ENCODE peak calls at places on chromosomes 11 and 22, in four cellular contexts. Z, O, E and F are unnamed samples.

GRCh38 chr11:72673943-72674828 is at the start of gene PDE2A:
- DNase-seq in Z (no peak), O (no peak), E (no peak), F (no peak)

GRCh38 chr22:38135133-38135706 is 24.7 kb upstream of the BAIAP2L2 start:
- DNase-seq in Z (peak), O (peak), E (peak), F (peak)

GRCh38 chr22:26610072-26610958 is 7.5 kb downstream of the CRYBB1 start:
- DNase-seq in Z (peak), O (peak), E (peak), F (peak)

GRCh38 chr22:42955087-42955630 is 59.8 kb downstream of the PACSIN2 start:
- DNase-seq in Z (no peak), O (no peak), E (peak), F (no peak)

GRCh38 chr11:59965424-59965823 is 1.6 kb downstream of the OOSP4A start:
- DNase-seq in Z (no peak), O (no peak), E (no peak), F (no peak)

GRCh38 chr11:1037506-1038055 is 1.1 kb upstream of the MUC6 start:
- DNase-seq in Z (no peak), O (no peak), E (no peak), F (no peak)

GRCh38 chr11:36264011-36264410 is 25.2 kb downstream of the COMMD9 start:
- DNase-seq in Z (no peak), O (no peak), E (no peak), F (no peak)

GRCh38 chr22:50461979-50462540 is 12.8 kb downstream of the SBF1 start:
- DNase-seq in Z (no peak), O (no peak), E (no peak), F (no peak)

GRCh38 chr22:19888131-19888746 is 33.6 kb upstream of the GNB1L start:
- DNase-seq in Z (no peak), O (no peak), E (no peak), F (no peak)

DNA sequence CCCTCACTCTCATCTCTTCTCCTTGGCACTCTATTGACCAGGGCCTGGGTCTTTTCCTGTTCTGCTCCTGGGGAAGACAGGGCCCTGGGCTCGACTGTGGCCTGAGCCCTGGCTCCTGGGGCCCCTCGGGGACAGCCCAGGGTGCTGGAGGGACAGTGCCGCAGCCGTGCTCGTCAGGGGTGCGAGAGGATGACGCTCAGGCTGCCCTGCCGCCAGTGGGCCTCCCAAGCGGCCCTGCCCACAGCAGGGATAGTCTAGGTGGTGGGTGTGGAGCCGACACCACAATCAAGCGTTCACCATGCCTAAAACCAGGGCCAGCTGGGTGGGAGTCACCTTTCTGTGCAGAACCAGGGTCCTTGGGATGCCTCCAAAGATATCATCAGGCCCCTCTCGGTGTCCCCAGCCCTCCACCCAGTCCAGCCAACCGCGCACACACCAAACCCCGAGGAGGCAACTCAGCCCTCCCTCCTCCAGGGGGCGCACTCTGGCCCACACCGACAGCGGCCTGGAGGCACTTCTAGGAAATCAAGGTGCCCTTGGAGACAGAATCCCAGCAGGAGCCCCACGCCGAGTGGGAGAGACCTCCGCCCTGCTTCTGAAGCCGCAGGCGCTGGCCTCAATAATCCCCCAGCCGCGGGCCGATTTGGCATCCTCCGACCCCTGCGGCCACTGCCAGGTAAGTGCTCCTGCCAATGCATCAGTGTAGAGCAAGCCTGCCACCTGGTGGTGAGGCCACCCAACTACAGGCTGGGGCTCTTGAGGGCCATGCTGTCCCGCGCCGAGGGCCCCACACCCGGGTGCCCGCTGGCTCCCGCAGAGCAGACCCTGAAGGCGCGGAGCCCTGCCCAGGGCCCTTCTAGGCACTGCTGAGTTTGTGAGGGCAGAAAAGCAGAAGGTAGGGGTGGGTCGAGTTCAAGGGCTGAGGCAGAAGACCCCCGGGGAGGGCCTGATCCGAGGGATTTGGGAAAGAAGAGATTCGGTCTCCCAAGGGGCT is 496.4 kb downstream of the BUD13 start:
- DNase-seq in Z (peak), O (peak), E (peak), F (peak)
- H3K4me3 ChIP-seq in Z (no peak), O (no peak), E (no peak), F (no peak)

GRCh38 chr11:12827369-12827768 is 153.1 kb downstream of the TEAD1 start:
- DNase-seq in Z (no peak), O (no peak), E (no peak), F (no peak)
- H3K4me3 ChIP-seq in Z (peak), O (peak), E (peak), F (peak)

DNA sequence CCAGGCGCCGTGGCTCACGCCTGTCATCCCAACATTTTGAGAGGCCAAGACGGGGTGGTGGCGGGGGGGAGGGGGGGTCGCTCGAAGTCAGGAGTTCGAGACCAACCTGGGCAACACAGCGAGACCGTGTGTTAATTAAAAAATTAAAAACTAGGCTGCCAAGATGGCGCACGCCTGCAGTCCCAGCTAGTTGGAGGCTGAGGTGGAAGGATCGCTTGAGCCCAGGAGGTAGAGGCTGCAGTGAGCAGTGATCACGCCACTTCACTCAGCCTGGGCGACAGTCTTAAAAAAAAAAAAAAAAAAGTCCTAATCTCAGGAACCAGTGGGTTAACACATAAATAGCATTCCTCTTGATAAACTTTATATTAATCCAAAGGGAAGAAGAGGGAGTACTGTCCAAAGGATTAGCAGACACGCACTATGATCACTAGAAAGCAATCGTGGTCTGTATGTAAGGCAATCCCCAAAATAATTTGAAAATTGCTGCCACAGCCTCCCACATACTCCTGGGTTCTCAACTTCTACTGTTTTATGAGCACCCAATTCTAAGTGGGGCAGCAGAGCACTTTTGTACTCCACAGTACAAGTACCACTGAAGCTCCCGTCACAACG is 585 bp downstream of the PUS3 start:
- DNase-seq in Z (peak), O (peak), E (peak), F (no peak)
- H3K4me3 ChIP-seq in Z (peak), O (peak), E (peak), F (peak)

GRCh38 chr11:23509821-23510220 is 649.5 kb upstream of the CCDC179 start:
- DNase-seq in Z (no peak), O (no peak), E (no peak), F (no peak)

DNA sequence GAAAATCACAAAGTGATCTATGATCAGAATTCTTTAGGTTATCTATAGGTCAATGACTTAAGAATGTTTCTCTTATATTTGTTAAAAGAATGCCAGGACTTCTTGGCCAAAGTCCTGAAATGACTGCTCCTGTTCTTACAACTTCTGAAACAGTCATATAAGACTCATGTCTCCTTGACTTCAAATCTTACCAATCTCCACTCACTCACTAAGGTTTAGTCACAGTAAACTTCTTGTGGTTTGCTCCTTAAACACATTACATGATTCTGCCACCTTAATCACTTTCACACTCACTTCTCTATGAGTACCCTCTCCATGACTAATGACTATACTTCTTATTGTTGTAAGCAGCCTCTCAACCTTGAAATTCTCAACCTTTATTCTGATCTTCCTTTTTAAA is 648.7 kb upstream of the CCDC179 start:
- DNase-seq in Z (peak), O (peak), E (peak), F (no peak)
- H3K4me3 ChIP-seq in Z (no peak), O (no peak), E (no peak), F (no peak)

GRCh38 chr11:33376331-33377099 is 119.3 kb downstream of the HIPK3 start:
- DNase-seq in Z (no peak), O (peak), E (no peak), F (peak)

GRCh38 chr11:33377100-33377851 is 120.1 kb downstream of the HIPK3 start:
- DNase-seq in Z (peak), O (peak), E (no peak), F (peak)

GRCh38 chr11:33373636-33374035 is 116.5 kb downstream of the HIPK3 start:
- DNase-seq in Z (no peak), O (no peak), E (peak), F (no peak)

GRCh38 chr11:33375688-33376311 is 118.6 kb downstream of the HIPK3 start:
- DNase-seq in Z (peak), O (peak), E (peak), F (peak)

DNA sequence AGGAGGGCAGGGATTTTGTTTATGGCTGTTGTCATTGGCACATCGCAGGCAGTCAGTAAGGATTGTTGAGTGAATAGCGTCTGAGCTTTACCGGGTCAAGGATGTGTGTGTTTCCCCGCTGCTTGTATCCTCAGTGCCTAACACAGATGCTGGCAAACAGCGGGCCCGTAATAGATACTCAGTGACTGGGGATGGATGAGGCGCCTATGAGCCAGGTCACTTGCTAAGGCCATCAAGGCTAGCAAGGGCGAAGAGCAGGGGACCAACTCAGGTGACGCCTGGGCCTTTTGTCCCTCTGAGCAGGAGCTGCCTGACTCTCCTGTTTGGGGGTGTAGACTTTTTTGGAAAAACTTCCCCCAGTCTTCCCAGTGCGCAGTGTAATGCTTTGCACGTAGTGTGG is 118.1 kb downstream of the HIPK3 start:
- DNase-seq in Z (no peak), O (no peak), E (no peak), F (no peak)
- H3K4me3 ChIP-seq in Z (peak), O (peak), E (peak), F (peak)

DNA sequence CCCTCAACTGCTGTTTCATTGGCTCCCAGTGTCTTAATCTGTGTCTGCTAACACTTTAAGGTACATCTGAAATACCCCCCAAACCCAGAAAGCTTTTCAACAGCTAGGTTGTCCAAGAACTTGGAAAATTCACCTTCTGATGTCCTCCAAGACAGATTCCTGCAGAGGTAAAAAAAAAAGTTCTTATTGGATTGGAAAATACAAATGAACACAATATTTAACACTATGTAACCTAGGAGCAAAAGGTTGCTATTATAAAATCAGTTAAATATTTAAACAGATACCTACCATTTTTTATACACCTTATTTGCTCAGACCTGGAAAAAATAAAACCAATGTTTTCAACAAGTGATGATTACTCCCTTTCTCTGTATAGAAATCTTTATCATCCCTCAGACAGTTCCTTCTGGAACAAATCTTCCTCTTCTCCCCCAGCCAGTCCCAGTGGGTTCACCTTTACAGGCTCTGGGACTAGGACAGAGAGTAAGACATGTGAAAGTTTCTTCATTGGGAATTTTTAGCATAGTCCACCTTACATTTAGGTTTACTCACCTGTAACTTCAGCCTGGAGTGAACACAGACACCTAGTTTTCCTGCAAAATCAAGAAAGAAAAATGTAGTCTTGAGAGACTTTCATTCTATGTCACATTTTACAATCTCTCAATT is 13.3 kb upstream of the WDR74 start:
- DNase-seq in Z (no peak), O (no peak), E (no peak), F (no peak)
- H3K4me3 ChIP-seq in Z (peak), O (no peak), E (peak), F (no peak)

GRCh38 chr11:10824888-10825287 is 16.2 kb upstream of the EIF4G2 start:
- DNase-seq in Z (no peak), O (no peak), E (no peak), F (no peak)

GRCh38 chr11:10829139-10829538 is 20.4 kb upstream of the EIF4G2 start:
- DNase-seq in Z (no peak), O (no peak), E (no peak), F (no peak)

GRCh38 chr11:10823152-10823579 is 14.4 kb upstream of the EIF4G2 start:
- DNase-seq in Z (no peak), O (no peak), E (no peak), F (peak)

DNA sequence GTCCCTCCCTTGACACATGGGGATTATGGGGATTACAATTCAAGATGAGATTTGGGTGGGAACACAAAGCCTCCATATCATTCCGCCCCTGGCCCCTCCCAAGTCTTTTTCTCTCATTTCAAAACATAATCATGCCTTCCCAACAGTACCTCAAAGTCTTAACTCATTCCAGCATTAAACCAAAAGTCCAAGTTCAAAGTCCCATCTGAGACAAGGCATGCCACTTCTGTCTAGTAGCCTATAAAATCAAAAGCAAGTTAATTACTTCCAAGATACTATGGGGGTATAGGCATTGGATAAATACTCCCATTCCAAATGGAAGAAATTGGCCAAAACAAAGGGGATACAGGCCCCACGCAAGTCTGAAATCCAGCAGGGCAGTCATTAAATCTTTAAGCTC is 19.7 kb upstream of the EIF4G2 start:
- DNase-seq in Z (no peak), O (no peak), E (no peak), F (no peak)
- H3K4me3 ChIP-seq in Z (no peak), O (no peak), E (no peak), F (no peak)

GRCh38 chr11:57306941-57307598 is 17.7 kb downstream of the TNKS1BP1 start:
- DNase-seq in Z (peak), O (no peak), E (no peak), F (no peak)
- H3K4me3 ChIP-seq in Z (no peak), O (no peak), E (peak), F (no peak)

DNA sequence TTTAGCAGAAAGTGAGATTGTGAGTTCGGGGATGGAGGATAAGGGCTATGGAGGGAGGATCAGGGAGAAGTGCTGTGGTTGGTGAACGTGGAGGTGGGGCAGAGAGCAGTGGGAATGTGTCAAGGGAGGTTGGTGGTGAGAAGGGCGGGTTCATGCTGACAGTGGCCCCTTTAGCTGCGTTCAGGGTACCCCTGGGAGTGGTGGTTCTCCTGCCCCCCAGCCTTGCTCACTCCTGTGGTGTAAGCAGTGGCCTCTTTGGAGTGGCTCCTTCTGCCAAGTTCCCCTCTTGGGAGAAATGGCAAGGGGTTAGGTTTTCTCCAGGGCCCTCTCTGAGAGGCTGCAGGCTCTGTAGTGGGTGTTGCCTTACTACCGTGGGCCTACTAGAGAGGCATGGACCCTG is 16.1 kb upstream of the NECTIN1 start:
- DNase-seq in Z (no peak), O (no peak), E (no peak), F (no peak)
- H3K4me3 ChIP-seq in Z (no peak), O (no peak), E (no peak), F (no peak)

GRCh38 chr22:44676441-44677298 is 25.3 kb upstream of the PRR5 start:
- DNase-seq in Z (no peak), O (peak), E (no peak), F (no peak)
- H3K4me3 ChIP-seq in Z (no peak), O (no peak), E (no peak), F (no peak)